ENCODE peak calls at places on chromosomes 3 and 15, in eight cellular contexts. P is HepG2, F is Panc1, V is GM12878, Q is GM23338, E is HCT116, N is upper lobe of left lung, A is K562. Z is an unnamed sample.

GRCh38 chr3:126399348-126399730 is 4.6 kb downstream of the CFAP100 start:
- ATAC-seq in F (no peak), E (no peak), V (peak), N (no peak), P (no peak), A (no peak), Q (no peak), Z (no peak)

GRCh38 chr15:27479232-27480140 is 508.5 kb downstream of the GABRG3 start:
- ATAC-seq in E (no peak), Q (no peak), P (no peak), A (no peak), V (no peak), F (no peak), N (peak), Z (no peak)

GRCh38 chr3:191628561-191628960 is 167.6 kb downstream of the PYDC2 start:
- ATAC-seq in V (no peak), Q (no peak), A (no peak), F (no peak), N (no peak), P (no peak), E (no peak), Z (no peak)

GRCh38 chr15:69341356-69341755 is 42.6 kb downstream of the PAQR5 start:
- ATAC-seq in Q (no peak), E (no peak), F (no peak), A (no peak), V (no peak), P (no peak), N (no peak), Z (no peak)

GRCh38 chr3:177602601-177603136 is 405.4 kb upstream of the TBL1XR1 start:
- ATAC-seq in P (no peak), E (no peak), Q (no peak), F (peak), V (no peak), N (peak), A (no peak), Z (no peak)

GRCh38 chr3:30775070-30775469 is 119.4 kb downstream of the GADL1 start:
- ATAC-seq in F (no peak), A (no peak), Q (no peak), P (no peak), V (no peak), N (no peak), E (no peak), Z (no peak)

GRCh38 chr15:26294062-26294689 is 431.0 kb upstream of the ATP10A start:
- ATAC-seq in E (no peak), N (no peak), P (no peak), Q (peak), V (no peak), A (no peak), F (no peak), Z (peak)

GRCh38 chr3:187259171-187259570 is 32.4 kb downstream of the MASP1 start:
- ATAC-seq in Q (no peak), F (no peak), V (no peak), N (no peak), P (no peak), A (no peak), E (no peak), Z (no peak)

GRCh38 chr3:1600700-1601418 is 497.8 kb upstream of the CNTN4 start:
- ATAC-seq in A (no peak), E (no peak), V (no peak), N (no peak), P (no peak), Q (no peak), F (no peak), Z (no peak)

GRCh38 chr15:91784973-91785709 is 68.4 kb upstream of the SLCO3A1 start:
- ATAC-seq in P (no peak), N (no peak), F (no peak), E (no peak), V (no peak), Q (no peak), A (no peak), Z (no peak)

GRCh38 chr15:71199384-71200351 is 84.4 kb downstream of the THSD4 start:
- ATAC-seq in A (no peak), F (peak), V (no peak), N (peak), Q (no peak), E (no peak), P (no peak), Z (peak)

GRCh38 chr3:56154297-56154696 is 314.0 kb downstream of the ERC2 start:
- ATAC-seq in P (no peak), Q (no peak), N (no peak), V (no peak), A (no peak), F (no peak), E (no peak), Z (no peak)

GRCh38 chr3:169162107-169162506 is 501.4 kb downstream of the MECOM start:
- ATAC-seq in P (no peak), N (no peak), E (no peak), Q (no peak), A (no peak), F (no peak), V (no peak), Z (no peak)

GRCh38 chr15:60859996-60860494 is 369.1 kb downstream of the RORA start:
- ATAC-seq in N (no peak), E (no peak), Q (no peak), A (no peak), P (no peak), F (no peak), V (no peak), Z (no peak)

GRCh38 chr15:23642413-23643044 is 5.1 kb downstream of the MAGEL2 start:
- ATAC-seq in P (peak), N (peak), V (peak), E (peak), Q (peak), A (peak), F (peak), Z (no peak)

GRCh38 chr3:12454076-12454807 is 30.0 kb upstream of the TSEN2 start:
- ATAC-seq in E (peak), P (no peak), F (peak), A (no peak), V (no peak), N (no peak), Q (no peak), Z (no peak)

GRCh38 chr3:197380786-197381185 is 82.4 kb upstream of the DLG1 start:
- ATAC-seq in V (peak), A (peak), P (no peak), E (no peak), F (no peak), Q (no peak), N (no peak), Z (no peak)

GRCh38 chr3:14460342-14461005 is 58.1 kb downstream of the SLC6A6 start:
- ATAC-seq in Q (no peak), A (no peak), P (no peak), V (no peak), N (peak), F (peak), E (no peak), Z (peak)

GRCh38 chr3:194265505-194265892 is 85.6 kb downstream of the CPN2 start:
- ATAC-seq in N (peak), Q (no peak), P (no peak), V (no peak), E (no peak), F (peak), A (no peak), Z (peak)

GRCh38 chr15:97995192-97995591 is 34.7 kb downstream of the ARRDC4 start:
- ATAC-seq in V (no peak), P (no peak), N (no peak), Q (no peak), E (no peak), A (no peak), F (no peak), Z (no peak)

GRCh38 chr3:50195501-50196252 is 4.3 kb downstream of the GNAT1 start:
- ATAC-seq in N (no peak), Q (no peak), E (peak), V (no peak), A (no peak), F (no peak), P (peak), Z (no peak)

GRCh38 chr3:125194061-125194848 is 18.3 kb downstream of the SLC12A8 start:
- ATAC-seq in P (no peak), N (no peak), E (no peak), F (no peak), V (no peak), Q (no peak), A (no peak), Z (no peak)

GRCh38 chr15:67083135-67083766 is 17.8 kb downstream of the SMAD3 start:
- ATAC-seq in N (no peak), F (no peak), Q (no peak), V (peak), E (no peak), A (no peak), P (no peak), Z (no peak)

GRCh38 chr3:155065537-155065936 is 14.6 kb upstream of the MME start:
- ATAC-seq in A (peak), Q (no peak), V (peak), P (no peak), F (no peak), N (no peak), E (peak), Z (no peak)

GRCh38 chr15:74387141-74387541 is 19.7 kb upstream of the CYP11A1 start:
- ATAC-seq in P (no peak), E (no peak), N (no peak), Q (peak), A (no peak), F (no peak), V (no peak), Z (no peak)

GRCh38 chr3:23676093-23676492 is 129.7 kb upstream of the UBE2E1 start:
- ATAC-seq in F (no peak), A (no peak), N (no peak), Q (no peak), V (no peak), E (no peak), P (no peak), Z (no peak)

GRCh38 chr15:57676578-57676977 is 29.9 kb upstream of the POLR2M start:
- ATAC-seq in P (no peak), F (no peak), N (no peak), Q (no peak), E (no peak), V (no peak), A (no peak), Z (no peak)
- TF ChIP-seq POLR2AphosphoS5 in P (no peak), F (no peak), N (no peak), Q (no peak), E (no peak), V (no peak), A (no peak), Z (no peak)

GRCh38 chr15:33051528-33051927 is 143.0 kb downstream of the FMN1 start:
- ATAC-seq in P (no peak), Q (no peak), N (peak), V (no peak), F (no peak), E (no peak), A (no peak), Z (no peak)
- TF ChIP-seq POLR2AphosphoS5 in P (no peak), Q (no peak), N (no peak), V (no peak), F (no peak), E (no peak), A (no peak), Z (no peak)

DNA sequence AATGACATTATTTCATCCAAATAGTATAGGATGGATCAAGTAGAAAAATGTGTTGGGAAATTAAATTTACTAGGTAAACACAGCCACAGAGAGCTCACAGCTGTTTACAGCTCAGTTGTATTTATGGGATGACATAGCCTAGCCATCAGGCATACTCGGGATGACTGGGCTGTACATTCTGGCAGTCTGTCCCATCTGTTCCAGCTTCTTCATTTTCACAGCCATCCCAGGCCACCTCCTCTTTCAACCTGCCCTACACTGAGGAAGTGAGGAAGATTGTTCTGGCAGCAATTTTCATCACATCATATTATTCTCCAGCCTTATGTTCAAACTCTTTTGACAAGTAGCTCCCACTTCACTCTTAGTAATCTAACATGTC is 98.5 kb upstream of the PFN2 start:
- ATAC-seq in N (no peak), P (no peak), A (no peak), F (no peak), V (no peak), Q (no peak), E (no peak), Z (no peak)
- TF ChIP-seq POLR2AphosphoS5 in N (no peak), P (no peak), A (no peak), F (no peak), V (no peak), Q (no peak), E (no peak), Z (no peak)

GRCh38 chr3:185558395-185558794 is 6.0 kb upstream of the LIPH start:
- ATAC-seq in P (peak), E (peak), Q (no peak), V (peak), A (peak), N (peak), F (no peak), Z (no peak)
- TF ChIP-seq POLR2AphosphoS5 in P (no peak), E (peak), Q (no peak), V (no peak), A (no peak), N (peak), F (no peak), Z (no peak)

DNA sequence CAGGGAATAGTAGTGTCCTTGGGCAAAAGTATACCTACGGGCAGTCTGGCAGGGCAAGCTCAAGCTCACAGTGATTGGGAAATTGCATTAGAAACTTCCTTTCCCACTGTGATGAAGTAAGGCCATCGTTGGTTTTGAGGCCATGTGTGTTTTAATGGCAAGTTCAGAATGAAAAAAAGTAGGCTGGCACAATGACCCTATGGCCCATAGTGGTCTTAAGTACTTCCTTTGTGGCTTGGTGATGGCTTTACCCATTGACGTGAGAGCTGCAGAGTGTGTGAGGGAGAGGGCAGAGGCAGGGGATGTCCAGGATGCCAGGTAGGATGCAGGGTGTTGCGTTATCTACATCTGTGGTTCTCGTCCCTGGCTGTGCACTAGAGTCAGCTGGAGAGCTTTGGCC is 28.9 kb downstream of the LIMD1 start:
- ATAC-seq in E (no peak), N (peak), Q (no peak), A (no peak), V (no peak), P (no peak), F (no peak), Z (no peak)
- TF ChIP-seq POLR2AphosphoS5 in E (no peak), N (no peak), Q (no peak), A (no peak), V (peak), P (no peak), F (no peak), Z (no peak)

DNA sequence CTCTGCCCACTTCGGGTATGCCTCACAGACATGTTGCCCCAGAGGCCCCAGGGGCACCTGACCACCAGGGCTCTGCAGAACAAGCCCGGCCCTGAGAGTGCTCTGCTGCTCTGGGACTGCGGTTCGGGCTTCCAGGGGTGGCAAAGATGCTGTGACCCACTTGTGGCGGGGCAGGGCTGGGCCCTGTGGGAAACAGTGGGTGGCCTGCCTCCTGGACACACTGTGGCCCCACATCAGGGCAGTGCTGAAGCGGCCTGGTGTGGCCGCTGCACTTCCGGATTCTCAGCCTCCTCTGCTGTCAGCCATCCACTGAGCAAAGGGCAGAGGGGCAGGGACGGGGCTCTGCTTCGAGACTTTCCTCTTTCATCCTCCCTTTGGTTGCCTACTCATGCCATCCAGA is 26.5 kb upstream of the PLXND1 start:
- ATAC-seq in E (no peak), N (no peak), P (peak), Q (no peak), F (no peak), V (no peak), A (no peak), Z (no peak)
- TF ChIP-seq POLR2AphosphoS5 in E (no peak), N (no peak), P (peak), Q (no peak), F (no peak), V (no peak), A (no peak), Z (no peak)

GRCh38 chr3:98824256-98824655 is 61.1 kb downstream of the ST3GAL6 start:
- ATAC-seq in E (peak), N (no peak), F (no peak), A (peak), V (peak), P (no peak), Q (peak), Z (no peak)

GRCh38 chr3:98829246-98829832 is 66.2 kb downstream of the ST3GAL6 start:
- ATAC-seq in P (no peak), Q (no peak), N (no peak), E (peak), A (no peak), F (no peak), V (no peak), Z (no peak)

GRCh38 chr3:98826126-98826525 is 63.0 kb downstream of the ST3GAL6 start:
- ATAC-seq in F (no peak), E (no peak), Q (no peak), P (no peak), A (no peak), N (no peak), V (no peak), Z (no peak)

GRCh38 chr3:98823791-98824190 is 60.7 kb downstream of the ST3GAL6 start:
- ATAC-seq in P (no peak), E (peak), F (no peak), A (no peak), V (no peak), Q (no peak), N (peak), Z (no peak)

DNA sequence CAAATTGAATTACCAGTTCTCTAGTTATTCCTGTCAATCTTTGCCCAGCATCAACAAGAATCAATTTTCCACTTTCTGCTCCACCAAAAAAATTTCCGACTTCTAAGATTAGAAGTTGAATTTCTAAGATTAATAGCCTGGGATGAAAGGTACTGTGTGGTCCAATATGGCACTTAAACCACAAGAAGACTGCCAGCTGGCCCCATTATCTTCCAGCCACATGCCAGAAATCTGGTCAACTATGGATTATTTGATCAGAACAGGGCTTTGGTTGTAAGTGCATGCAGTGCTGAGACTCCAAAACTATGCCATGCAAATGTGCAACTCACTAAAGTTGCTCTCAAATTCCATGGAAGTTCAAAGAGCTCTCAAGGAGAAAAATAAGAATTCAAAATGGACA is 64.1 kb downstream of the ST3GAL6 start:
- ATAC-seq in E (no peak), A (no peak), Q (no peak), P (no peak), V (no peak), N (no peak), F (no peak), Z (no peak)
- TF ChIP-seq POLR2AphosphoS5 in E (peak), A (no peak), Q (no peak), P (no peak), V (no peak), N (no peak), F (no peak), Z (no peak)

DNA sequence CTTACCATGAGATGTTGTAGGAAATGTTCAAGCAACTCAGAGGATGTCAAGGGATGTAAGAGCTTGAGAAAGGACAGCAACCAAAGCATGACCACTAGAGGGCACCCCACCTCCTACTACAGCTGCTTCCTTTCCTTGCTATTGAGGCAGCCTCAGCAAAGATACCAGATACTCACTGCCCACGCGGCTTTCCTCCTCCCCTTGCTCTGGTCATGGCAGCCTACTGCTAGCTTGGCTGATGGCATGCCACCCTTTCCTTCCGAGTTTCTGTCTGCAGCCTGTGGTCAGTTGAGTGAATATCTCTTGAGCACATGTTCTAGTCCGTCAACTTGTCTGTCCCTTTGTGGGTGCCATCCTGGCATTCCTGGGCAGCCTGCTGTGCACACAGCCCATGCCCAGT is 4.4 kb upstream of the CXCR6 start:
- ATAC-seq in Q (peak), V (peak), N (peak), F (peak), E (peak), A (peak), P (peak), Z (peak)
- TF ChIP-seq POLR2AphosphoS5 in Q (no peak), V (no peak), N (no peak), F (no peak), E (no peak), A (no peak), P (no peak), Z (no peak)

DNA sequence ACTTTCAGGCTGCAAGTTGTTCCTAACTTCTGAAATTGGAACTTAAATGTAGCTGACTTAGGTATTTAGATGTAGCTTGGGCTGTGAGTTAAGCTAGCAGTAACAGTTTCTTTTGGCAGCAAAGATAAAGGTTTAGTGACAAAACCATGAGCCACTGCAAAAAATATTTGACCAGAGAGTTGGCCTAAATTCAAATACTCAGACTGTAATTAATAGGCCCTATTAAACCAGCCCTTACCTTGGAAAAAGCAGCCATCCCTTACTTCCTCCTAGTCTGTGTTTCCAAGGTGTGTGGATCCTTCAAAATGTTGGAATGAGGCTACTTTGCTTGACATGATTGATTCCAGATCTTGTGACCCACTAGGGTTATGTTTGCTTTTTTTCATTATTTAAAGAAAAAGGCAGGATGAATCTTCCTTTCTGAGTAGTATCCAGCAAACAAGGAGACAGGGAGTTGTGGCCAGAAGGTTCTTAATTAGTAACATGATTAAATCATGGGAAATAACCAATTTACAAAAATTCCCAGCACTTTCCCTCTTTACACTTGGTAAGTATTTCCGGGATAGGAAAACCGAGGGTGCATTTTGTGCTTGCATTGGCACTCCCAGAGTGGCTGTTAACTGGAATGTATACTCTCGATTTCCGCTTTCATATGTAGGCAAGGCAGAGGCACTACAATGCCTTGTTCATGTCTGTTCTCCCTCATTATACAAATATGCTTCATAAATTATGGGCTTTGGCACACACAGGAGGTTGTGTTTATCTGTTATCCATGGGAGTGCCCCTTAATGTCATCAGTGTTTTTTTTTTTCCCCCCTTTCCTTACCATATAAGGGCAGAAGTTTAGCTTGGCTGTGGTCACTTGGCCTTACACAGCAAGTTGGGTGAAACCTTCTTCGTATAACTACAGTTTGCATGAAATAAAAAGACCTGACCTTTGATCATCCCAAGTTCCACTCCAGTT is 8.5 kb downstream of the TPM1 start:
- ATAC-seq in E (no peak), F (no peak), N (no peak), P (no peak), A (peak), V (no peak), Q (no peak), Z (no peak)
- TF ChIP-seq POLR2AphosphoS5 in E (no peak), F (no peak), N (peak), P (no peak), A (peak), V (no peak), Q (no peak), Z (peak)

GRCh38 chr15:64460737-64461576 is 579 bp downstream of the ZNF609 start:
- ATAC-seq in P (peak), A (peak), N (peak), Q (peak), V (peak), E (peak), F (peak), Z (peak)
- TF ChIP-seq POLR2AphosphoS5 in P (no peak), A (peak), N (no peak), Q (no peak), V (peak), E (peak), F (no peak), Z (peak)